ENCODE peak calls at places on chromosome 22, in four cellular contexts. J, I, W and U are unnamed samples.

GRCh38 chr22:33757443-33758124 is 162.7 kb downstream of the LARGE1 start:
- DNase-seq in J (no peak), I (no peak), W (peak; percentile 12), U (peak; percentile 48)

GRCh38 chr22:33922268-33922667 is 2.0 kb upstream of the LARGE1 start:
- DNase-seq in J (no peak), I (peak; percentile 74), W (peak; percentile 9), U (peak; percentile 33)

GRCh38 chr22:17152340-17152739 is 6.7 kb downstream of the HDHD5 start:
- DNase-seq in J (no peak), I (no peak), W (no peak), U (no peak)

GRCh38 chr22:28899199-28899853 is 16.0 kb downstream of the ZNRF3 start:
- DNase-seq in J (no peak), I (no peak), W (no peak), U (no peak)

GRCh38 chr22:48959496-48959895 is 868.2 kb downstream of the BRD1 start:
- DNase-seq in J (no peak), I (no peak), W (no peak), U (no peak)

GRCh38 chr22:25827415-25827814 is 85.4 kb downstream of the MYO18B start:
- DNase-seq in J (no peak), I (no peak), W (no peak), U (no peak)

GRCh38 chr22:23282089-23282501 is 101.8 kb downstream of the BCR start:
- DNase-seq in J (no peak), I (no peak), W (no peak), U (no peak)

GRCh38 chr22:33188316-33188715 is 130.1 kb upstream of the SYN3 start:
- DNase-seq in J (no peak), I (no peak), W (no peak), U (no peak)

GRCh38 chr22:23289851-23290724 is 109.8 kb downstream of the BCR start:
- DNase-seq in J (peak; percentile 81), I (peak; percentile 86), W (peak; percentile 80), U (peak; percentile 89)

GRCh38 chr22:24554316-24555159 is at the start of gene GUCD1:
- DNase-seq in J (no peak), I (peak; percentile 29), W (no peak), U (peak; percentile 33)

GRCh38 chr22:43491177-43491576 is 79.4 kb downstream of the MPPED1 start:
- DNase-seq in J (no peak), I (no peak), W (no peak), U (no peak)

GRCh38 chr22:22878211-22878570 is 9.4 kb upstream of the IGLL5 start:
- DNase-seq in J (no peak), I (no peak), W (no peak), U (no peak)

GRCh38 chr22:30326704-30327362 is at the start of gene TBC1D10A:
- DNase-seq in J (peak; percentile 91), I (peak; percentile 95), W (peak; percentile 90), U (peak; percentile 100)

GRCh38 chr22:27534720-27535125 is 266.8 kb downstream of the MN1 start:
- DNase-seq in J (no peak), I (no peak), W (peak; percentile 35), U (no peak)

GRCh38 chr22:25027552-25027951 is 75.0 kb downstream of the KIAA1671 start:
- DNase-seq in J (no peak), I (no peak), W (no peak), U (no peak)

GRCh38 chr22:30097861-30098260 is 17.6 kb downstream of the HORMAD2 start:
- DNase-seq in J (no peak), I (no peak), W (no peak), U (no peak)

GRCh38 chr22:33747029-33747428 is 173.2 kb downstream of the LARGE1 start:
- DNase-seq in J (no peak), I (no peak), W (no peak), U (no peak)

GRCh38 chr22:36411589-36412258 is 24.0 kb upstream of the MYH9 start:
- DNase-seq in J (no peak), I (no peak), W (peak; percentile 80), U (no peak)

GRCh38 chr22:25745341-25746011 is 3.5 kb downstream of the MYO18B start:
- DNase-seq in J (no peak), I (no peak), W (no peak), U (no peak)

GRCh38 chr22:23828800-23829680 is 9.8 kb downstream of the DERL3 start:
- DNase-seq in J (no peak), I (no peak), W (no peak), U (no peak)

GRCh38 chr22:25760848-25761595 is 19.0 kb downstream of the MYO18B start:
- DNase-seq in J (no peak), I (no peak), W (no peak), U (no peak)

GRCh38 chr22:17902960-17903359 is 121.4 kb downstream of the MICAL3 start:
- DNase-seq in J (no peak), I (no peak), W (no peak), U (no peak)

GRCh38 chr22:43273902-43274484 is 69.2 kb downstream of the SCUBE1 start:
- DNase-seq in J (peak; percentile 58), I (peak; percentile 70), W (peak; percentile 47), U (peak; percentile 78)

GRCh38 chr22:25661067-25661466 is 80.9 kb upstream of the MYO18B start:
- DNase-seq in J (no peak), I (no peak), W (no peak), U (no peak)

GRCh38 chr22:26367402-26368245 is 61.4 kb upstream of the ASPHD2 start:
- DNase-seq in J (peak; percentile 77), I (peak; percentile 74), W (peak; percentile 54), U (peak; percentile 69)

GRCh38 chr22:18048441-18048898 is 24.1 kb upstream of the MICAL3 start:
- DNase-seq in J (peak; percentile 48), I (no peak), W (no peak), U (no peak)

GRCh38 chr22:39474351-39474991 is 17.7 kb downstream of the MGAT3 start:
- DNase-seq in J (peak; percentile 66), I (peak; percentile 70), W (no peak), U (no peak)

GRCh38 chr22:29259253-29259899 is 8.4 kb downstream of the RHBDD3 start:
- DNase-seq in J (peak; percentile 20), I (peak; percentile 39), W (no peak), U (peak; percentile 65)

GRCh38 chr22:30047364-30047738 is 32.9 kb upstream of the HORMAD2 start:
- DNase-seq in J (peak; percentile 25), I (no peak), W (no peak), U (peak; percentile 11)

GRCh38 chr22:36191106-36191836 is 10.3 kb downstream of the APOL4 start:
- DNase-seq in J (no peak), I (no peak), W (no peak), U (no peak)

GRCh38 chr22:29782061-29782845 is 15.1 kb downstream of the UQCR10 start:
- DNase-seq in J (no peak), I (no peak), W (peak; percentile 50), U (no peak)

DNA sequence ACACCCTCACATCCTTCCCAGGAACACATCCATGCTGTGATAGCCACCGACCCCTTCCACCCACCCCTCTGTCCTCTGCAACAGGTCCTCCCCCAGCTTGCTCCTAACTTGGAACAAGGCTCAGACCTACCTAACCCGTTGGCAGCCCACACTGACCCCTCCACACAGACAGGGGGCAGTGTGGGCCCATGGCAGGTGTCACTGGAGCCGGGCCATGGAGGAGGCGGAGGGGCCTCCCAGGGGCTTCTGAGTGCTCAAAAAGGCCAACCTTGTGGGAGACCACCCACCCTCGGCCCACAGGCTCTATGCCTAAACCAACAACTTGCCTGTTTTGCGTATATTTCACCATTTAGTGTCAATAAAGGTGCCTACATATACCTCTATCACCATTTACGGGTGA is 57.0 kb downstream of the CERK start:
- DNase-seq in J (peak; percentile 37), I (peak; percentile 52), W (peak; percentile 18), U (peak; percentile 60)
- TF ChIP-seq ELF4 in J (no peak), I (no peak), W (no peak), U (no peak)

DNA sequence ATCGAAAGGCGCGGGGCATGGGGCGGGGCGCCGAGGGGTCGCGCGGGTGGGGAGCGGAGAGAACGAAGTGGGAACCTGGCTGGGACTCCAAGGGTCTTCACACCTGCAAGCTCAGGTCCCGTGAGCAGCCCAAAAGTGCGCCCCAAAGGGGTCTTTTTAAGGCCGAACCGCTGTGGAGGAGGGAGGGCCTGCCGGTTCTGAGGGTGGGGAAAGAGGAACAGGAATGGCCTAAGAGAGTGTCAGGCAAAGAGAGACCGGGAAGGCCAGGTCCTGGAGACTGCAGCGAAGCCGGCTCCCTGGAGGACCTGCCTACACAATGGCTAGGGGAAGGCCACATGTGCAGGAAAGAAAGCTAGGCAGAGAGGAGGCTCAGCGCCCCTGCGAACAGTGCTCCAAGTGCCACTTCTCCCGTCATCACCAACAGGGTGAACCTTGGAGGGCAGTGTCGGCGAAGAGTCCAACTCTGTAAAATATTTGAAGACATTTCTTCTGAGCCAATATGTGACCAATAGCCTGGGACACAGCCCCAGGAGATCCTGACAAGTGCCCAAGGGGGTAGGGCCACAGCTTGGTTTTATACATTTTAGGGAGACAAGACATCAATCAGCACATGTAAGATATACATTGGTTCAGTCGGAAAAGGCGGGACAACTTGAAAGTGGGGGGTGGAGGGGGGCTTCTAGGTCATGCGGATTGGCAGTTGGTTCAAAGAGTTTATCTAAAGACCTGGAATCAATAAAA is 710 bp upstream of the DGCR2 start:
- DNase-seq in J (peak; percentile 65), I (no peak), W (no peak), U (peak; percentile 57)
- TF ChIP-seq ELF4 in J (no peak), I (no peak), W (no peak), U (no peak)

GRCh38 chr22:44706488-44706887 is 4.5 kb downstream of the PRR5 start:
- DNase-seq in J (no peak), I (no peak), W (no peak), U (no peak)
- TF ChIP-seq ELF4 in J (no peak), I (no peak), W (no peak), U (no peak)

DNA sequence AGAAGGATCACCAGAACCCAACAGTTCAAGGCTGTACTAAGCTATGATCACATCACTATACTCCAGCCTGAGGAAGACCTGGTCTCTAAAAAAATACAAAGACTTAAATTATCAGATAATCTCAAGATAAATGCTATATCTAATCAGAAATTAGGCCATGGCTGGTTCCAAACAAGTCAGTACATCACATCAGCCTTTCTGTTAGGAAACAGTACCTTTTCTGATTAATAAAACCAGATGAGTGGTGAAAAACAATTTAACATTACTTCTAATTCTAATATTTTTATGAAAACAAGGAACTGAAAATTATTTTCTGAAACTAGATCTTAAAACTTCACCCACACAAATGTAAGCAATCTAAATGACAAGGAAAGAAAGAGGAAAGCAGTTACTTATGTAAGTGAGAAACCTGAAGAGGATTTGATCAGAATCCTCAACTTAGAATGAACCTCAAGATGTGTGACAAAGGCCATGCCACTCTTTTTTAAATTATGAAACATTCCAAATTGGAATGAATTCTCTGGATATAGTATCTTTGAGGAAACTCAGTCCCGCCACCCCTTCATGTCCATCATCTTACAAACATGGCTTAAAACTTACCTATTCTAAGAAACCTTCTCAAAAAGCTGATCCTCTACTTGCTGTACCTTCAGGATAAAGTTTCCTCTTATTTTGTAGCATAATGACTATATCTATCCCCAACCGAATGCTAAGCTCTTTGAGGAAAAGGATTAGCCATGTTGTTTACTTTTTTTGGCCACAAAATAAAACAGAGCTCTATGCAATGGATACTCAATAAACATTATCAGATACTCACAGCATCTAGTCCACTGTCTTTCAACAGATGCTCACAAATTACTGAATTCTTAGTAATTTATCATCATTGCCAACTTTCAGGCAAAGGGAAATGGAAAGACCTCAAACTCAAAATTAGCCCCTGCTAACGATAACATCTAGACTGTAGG is 132.0 kb downstream of the MRTFA start:
- DNase-seq in J (no peak), I (no peak), W (no peak), U (no peak)
- TF ChIP-seq ELF4 in J (no peak), I (no peak), W (no peak), U (no peak)